ENCODE peak calls at places on chromosomes 11 and 22, in nine cellular contexts. K, V, J, U, P, N, L, D and I are unnamed samples.

GRCh38 chr11:45717526-45717925 is 52.1 kb upstream of the CHST1 start:
- DNase-seq in K (no peak), V (no peak), J (no peak), U (no peak), P (no peak), N (no peak), L (no peak), D (no peak), I (no peak)

GRCh38 chr11:104892723-104893511 is 5.3 kb downstream of the CASP12 start:
- DNase-seq in K (no peak), V (no peak), J (no peak), U (peak; percentile 78), P (no peak), N (no peak), L (peak; percentile 5), D (no peak), I (no peak)

GRCh38 chr11:114062272-114062671 is 2.8 kb downstream of the ZBTB16 start:
- DNase-seq in K (no peak), V (no peak), J (no peak), U (no peak), P (no peak), N (no peak), L (no peak), D (no peak), I (no peak)

GRCh38 chr11:94747136-94748110 is 20.7 kb upstream of the AMOTL1 start:
- DNase-seq in K (no peak), V (peak; percentile 20), J (no peak), U (no peak), P (no peak), N (no peak), L (no peak), D (no peak), I (no peak)

GRCh38 chr11:66727282-66727882 is 1.6 kb downstream of the SPTBN2 start:
- DNase-seq in K (no peak), V (peak; percentile 36), J (peak; percentile 43), U (peak; percentile 31), P (peak; percentile 38), N (no peak), L (no peak), D (peak; percentile 61), I (no peak)

GRCh38 chr11:134625631-134626030 is 213.6 kb upstream of the B3GAT1 start:
- DNase-seq in K (no peak), V (no peak), J (no peak), U (no peak), P (no peak), N (no peak), L (no peak), D (no peak), I (no peak)

GRCh38 chr11:6538456-6538855 is 41.4 kb downstream of the DNHD1 start:
- DNase-seq in K (no peak), V (no peak), J (no peak), U (no peak), P (no peak), N (no peak), L (no peak), D (no peak), I (no peak)

GRCh38 chr11:124799384-124800225 is 601 bp downstream of the MSANTD2 start:
- DNase-seq in K (no peak), V (peak; percentile 28), J (peak; percentile 43), U (peak; percentile 32), P (peak; percentile 56), N (peak; percentile 22), L (no peak), D (peak; percentile 45), I (no peak)

GRCh38 chr11:10659339-10660216 is 34.0 kb downstream of the IRAG1 start:
- DNase-seq in K (peak; percentile 86), V (peak; percentile 60), J (no peak), U (peak; percentile 92), P (no peak), N (no peak), L (peak; percentile 87), D (peak; percentile 50), I (no peak)

GRCh38 chr11:45141171-45141570 is 5.3 kb upstream of the PRDM11 start:
- DNase-seq in K (no peak), V (no peak), J (no peak), U (no peak), P (peak; percentile 19), N (no peak), L (no peak), D (no peak), I (no peak)

GRCh38 chr11:95100856-95101507 is 11.3 kb downstream of the ENDOD1 start:
- DNase-seq in K (no peak), V (no peak), J (no peak), U (no peak), P (no peak), N (no peak), L (no peak), D (no peak), I (no peak)

GRCh38 chr22:23156286-23156685 is 11.0 kb downstream of the RAB36 start:
- DNase-seq in K (no peak), V (no peak), J (no peak), U (no peak), P (no peak), N (no peak), L (no peak), D (no peak), I (no peak)

GRCh38 chr11:6646631-6647281 is 8.9 kb downstream of the DCHS1 start:
- DNase-seq in K (no peak), V (no peak), J (peak; percentile 52), U (peak; percentile 15), P (peak; percentile 35), N (no peak), L (no peak), D (peak; percentile 91), I (no peak)